ENCODE peak calls at places on chromosomes 6 and 20, in ten cellular contexts. C, W, P, S, G, O, V, R, Z and M are unnamed samples.

GRCh38 chr6:11460837-11461661 is 76.5 kb upstream of the TMEM170B start:
- DNase-seq in V (no peak), C (no peak), O (peak; percentile 84), W (peak; percentile 90), G (no peak), S (no peak), R (no peak), Z (no peak), P (no peak), M (no peak)

GRCh38 chr6:42281016-42281533 is 63.4 kb upstream of the MRPS10 start:
- DNase-seq in Z (no peak), C (no peak), P (no peak), G (no peak), O (no peak), V (no peak), W (no peak), S (no peak), R (no peak), M (no peak)

GRCh38 chr20:53163486-53163885 is 191.3 kb downstream of the TSHZ2 start:
- DNase-seq in V (peak; percentile 97), R (no peak), P (no peak), S (no peak), W (peak; percentile 9), C (no peak), G (no peak), O (no peak), Z (no peak), M (no peak)

GRCh38 chr20:11791316-11792228 is 126.1 kb upstream of the BTBD3 start:
- DNase-seq in V (no peak), C (no peak), S (no peak), G (peak; percentile 97), R (no peak), Z (peak; percentile 98), O (no peak), W (no peak), P (no peak), M (no peak)

GRCh38 chr20:50533464-50533863 is 23.3 kb downstream of the PTPN1 start:
- DNase-seq in Z (no peak), P (no peak), O (no peak), G (no peak), W (no peak), R (no peak), C (no peak), S (no peak), V (no peak), M (no peak)

GRCh38 chr6:79650943-79651342 is 19.8 kb downstream of the SH3BGRL2 start:
- DNase-seq in V (no peak), W (no peak), O (no peak), P (no peak), G (no peak), C (no peak), S (no peak), Z (no peak), R (no peak), M (no peak)

GRCh38 chr20:31607640-31608255 is 2.7 kb downstream of the ID1 start:
- DNase-seq in W (no peak), Z (no peak), O (no peak), G (no peak), P (no peak), R (no peak), C (no peak), V (peak; percentile 78), S (no peak), M (no peak)

GRCh38 chr20:12358655-12359009 is 440.9 kb downstream of the BTBD3 start:
- DNase-seq in G (no peak), O (no peak), P (no peak), Z (no peak), R (no peak), S (no peak), C (no peak), V (no peak), W (no peak), M (no peak)

GRCh38 chr20:11752336-11752735 is 165.4 kb upstream of the BTBD3 start:
- DNase-seq in R (no peak), S (no peak), G (no peak), W (no peak), P (no peak), O (no peak), Z (no peak), C (no peak), V (no peak), M (no peak)

GRCh38 chr6:140105857-140106256 is 731.4 kb upstream of the CITED2 start:
- DNase-seq in W (peak; percentile 13), V (peak; percentile 12), P (no peak), Z (no peak), O (no peak), R (no peak), C (no peak), G (peak; percentile 69), S (no peak), M (no peak)

GRCh38 chr6:85945454-85946185 is 302.9 kb upstream of the SYNCRIP start:
- DNase-seq in P (no peak), Z (no peak), R (no peak), G (no peak), O (no peak), C (no peak), S (no peak), V (no peak), W (no peak), M (no peak)

GRCh38 chr6:43809417-43810305 is 39.6 kb downstream of the VEGFA start:
- DNase-seq in V (peak; percentile 75), R (no peak), G (peak; percentile 80), O (no peak), W (no peak), Z (peak; percentile 37), C (no peak), S (no peak), P (no peak), M (no peak)

GRCh38 chr20:23290761-23291574 is 59.6 kb upstream of the NXT1 start:
- DNase-seq in C (no peak), Z (no peak), S (no peak), V (no peak), R (no peak), G (no peak), O (no peak), P (no peak), W (no peak), M (no peak)

GRCh38 chr6:74404366-74404765 is 708.4 kb downstream of the CD109 start:
- DNase-seq in O (no peak), G (no peak), R (no peak), Z (no peak), V (peak; percentile 9), S (no peak), C (no peak), P (no peak), W (no peak), M (no peak)

GRCh38 chr20:59390437-59390836 is 90.0 kb downstream of the EDN3 start:
- DNase-seq in Z (no peak), G (no peak), C (no peak), O (no peak), V (no peak), W (no peak), S (no peak), P (no peak), R (no peak), M (no peak)

GRCh38 chr6:4973972-4974885 is 29.6 kb downstream of the RPP40 start:
- DNase-seq in C (peak; percentile 11), R (no peak), V (peak; percentile 72), O (no peak), Z (no peak), W (no peak), G (peak; percentile 83), S (no peak), P (no peak), M (no peak)

GRCh38 chr6:144744720-144745119 is 459.6 kb downstream of the UTRN start:
- DNase-seq in Z (no peak), P (no peak), R (no peak), C (no peak), G (no peak), O (no peak), V (no peak), S (no peak), W (no peak), M (no peak)

GRCh38 chr20:37498066-37498702 is 22.9 kb upstream of the NNAT start:
- DNase-seq in Z (no peak), V (no peak), P (no peak), G (no peak), O (no peak), C (no peak), R (no peak), S (no peak), W (no peak), M (no peak)

GRCh38 chr20:58659841-58660240 is 8.8 kb downstream of the STX16 start:
- DNase-seq in R (no peak), S (no peak), Z (peak; percentile 76), O (no peak), G (peak; percentile 75), C (no peak), P (no peak), V (no peak), W (no peak), M (no peak)

GRCh38 chr20:828987-829386 is 4.5 kb upstream of the FAM110A start:
- DNase-seq in G (peak; percentile 55), S (no peak), O (no peak), W (no peak), R (no peak), V (no peak), Z (no peak), C (no peak), P (no peak), M (no peak)

GRCh38 chr6:112298021-112298745 is 43.8 kb upstream of the LAMA4 start:
- DNase-seq in S (no peak), P (no peak), C (no peak), Z (peak; percentile 98), V (peak; percentile 95), G (no peak), R (no peak), O (no peak), W (no peak), M (no peak)

GRCh38 chr20:60600036-60600435 is 641.8 kb downstream of the CDH26 start:
- DNase-seq in R (no peak), O (no peak), C (no peak), W (no peak), P (no peak), S (no peak), V (no peak), Z (no peak), G (no peak), M (no peak)